ENCODE peak calls at places on chromosomes 16 and 17, in six cellular contexts. A, S, P, Y, D and U are unnamed samples.

GRCh38 chr16:84380405-84380804 is 12.1 kb downstream of the ATP2C2 start:
- DNase-seq in A (no peak), S (no peak), P (no peak), Y (no peak), D (peak), U (no peak)

GRCh38 chr17:6455321-6455705 is 11.1 kb downstream of the PIMREG start:
- DNase-seq in A (peak), S (peak), P (no peak), Y (no peak), D (no peak), U (peak)

GRCh38 chr17:50469671-50470305 is 1.1 kb upstream of the CHAD start:
- DNase-seq in A (no peak), S (no peak), P (no peak), Y (no peak), D (no peak), U (no peak)

GRCh38 chr17:50168319-50168718 is 2.5 kb downstream of the SGCA start:
- DNase-seq in A (no peak), S (no peak), P (no peak), Y (no peak), D (no peak), U (no peak)

GRCh38 chr17:10226930-10227695 is 28.7 kb upstream of the GAS7 start:
- DNase-seq in A (peak), S (peak), P (no peak), Y (peak), D (peak), U (peak)

GRCh38 chr17:82403662-82404660 is 14.2 kb upstream of the HEXD start:
- DNase-seq in A (no peak), S (no peak), P (no peak), Y (no peak), D (no peak), U (no peak)

GRCh38 chr16:86722970-86723369 is 144.6 kb downstream of the FOXL1 start:
- DNase-seq in A (no peak), S (peak), P (peak), Y (no peak), D (no peak), U (no peak)

GRCh38 chr17:73575470-73576235 is 68.6 kb downstream of the SDK2 start:
- DNase-seq in A (no peak), S (no peak), P (no peak), Y (no peak), D (no peak), U (no peak)

GRCh38 chr17:8868092-8868491 is 618 bp upstream of the PIK3R6 start:
- DNase-seq in A (no peak), S (no peak), P (no peak), Y (no peak), D (no peak), U (no peak)

GRCh38 chr17:78980624-78980972 is 875 bp upstream of the LGALS3BP start:
- DNase-seq in A (no peak), S (no peak), P (no peak), Y (no peak), D (no peak), U (no peak)

GRCh38 chr17:82438401-82439193 is 12.0 kb downstream of the CYBC1 start:
- DNase-seq in A (no peak), S (no peak), P (no peak), Y (no peak), D (no peak), U (peak)

GRCh38 chr17:83079340-83079747 is at the start of gene METRNL:
- DNase-seq in A (peak), S (peak), P (no peak), Y (peak), D (peak), U (peak)

GRCh38 chr17:64020068-64020766 is at the start of gene ICAM2:
- DNase-seq in A (peak), S (no peak), P (no peak), Y (no peak), D (peak), U (peak)
- H3K4me3 ChIP-seq in A (peak), S (no peak), P (peak), Y (no peak), D (peak), U (peak)

DNA sequence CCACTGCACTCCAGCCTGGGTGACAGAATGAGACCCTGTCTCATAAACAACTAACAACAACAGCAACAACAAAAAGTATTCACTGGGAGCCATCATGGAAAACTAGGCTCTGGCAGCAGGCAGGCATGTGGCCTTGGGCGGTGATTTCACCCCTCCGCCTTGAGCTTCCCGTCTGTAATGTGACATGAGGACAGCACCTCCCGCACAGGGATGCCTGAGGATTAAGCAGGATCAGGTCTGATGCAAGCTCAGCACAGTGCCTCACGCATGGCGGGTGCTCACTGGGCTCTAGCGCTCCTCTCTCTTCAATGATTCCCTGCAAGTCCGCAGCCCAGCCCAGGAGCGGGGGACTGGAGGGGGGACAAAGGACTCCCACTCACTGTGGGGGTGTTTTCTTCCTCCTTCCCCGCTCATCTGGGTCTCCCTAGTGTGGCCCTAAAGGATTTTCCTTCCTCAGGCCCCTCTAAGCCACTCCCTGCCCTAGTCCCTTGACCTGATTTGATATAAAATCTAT is 2.8 kb downstream of the PLCD3 start:
- DNase-seq in A (no peak), S (no peak), P (no peak), Y (peak), D (no peak), U (no peak)
- H3K4me3 ChIP-seq in A (no peak), S (no peak), P (no peak), Y (no peak), D (no peak), U (no peak)

GRCh38 chr17:1180958-1181768 is 1.4 kb upstream of the ABR start:
- DNase-seq in A (no peak), S (no peak), P (no peak), Y (no peak), D (no peak), U (no peak)

GRCh38 chr17:1181769-1182137 is 2.0 kb upstream of the ABR start:
- DNase-seq in A (no peak), S (peak), P (no peak), Y (peak), D (no peak), U (no peak)

GRCh38 chr17:1179635-1180433 is at the start of gene ABR:
- DNase-seq in A (peak), S (peak), P (no peak), Y (peak), D (peak), U (peak)

GRCh38 chr17:1179112-1179634 is 608 bp downstream of the ABR start:
- DNase-seq in A (no peak), S (no peak), P (no peak), Y (no peak), D (no peak), U (no peak)

DNA sequence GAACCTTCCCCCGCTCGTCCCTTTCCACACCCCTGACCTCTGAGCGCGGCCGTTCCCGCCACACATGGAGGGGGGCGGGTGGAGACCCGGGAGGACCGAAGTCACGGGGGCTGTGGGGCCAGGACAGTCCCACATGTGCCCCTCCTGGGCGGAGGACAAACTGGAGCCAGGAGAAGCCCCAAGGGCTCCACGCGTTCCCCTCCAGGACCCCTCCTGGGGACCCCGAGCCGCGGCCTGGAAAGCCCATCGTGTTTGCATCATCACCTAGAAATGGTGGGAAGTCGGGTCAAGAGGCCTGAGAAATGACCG is 607 bp upstream of the ABR start:
- DNase-seq in A (no peak), S (no peak), P (no peak), Y (no peak), D (no peak), U (no peak)
- H3K4me3 ChIP-seq in A (no peak), S (peak), P (peak), Y (peak), D (peak), U (no peak)

GRCh38 chr17:81394831-81395599 is at the start of gene BAHCC1:
- DNase-seq in A (peak), S (peak), P (peak), Y (peak), D (peak), U (peak)
- H3K4me3 ChIP-seq in A (no peak), S (peak), P (peak), Y (peak), D (peak), U (no peak)

DNA sequence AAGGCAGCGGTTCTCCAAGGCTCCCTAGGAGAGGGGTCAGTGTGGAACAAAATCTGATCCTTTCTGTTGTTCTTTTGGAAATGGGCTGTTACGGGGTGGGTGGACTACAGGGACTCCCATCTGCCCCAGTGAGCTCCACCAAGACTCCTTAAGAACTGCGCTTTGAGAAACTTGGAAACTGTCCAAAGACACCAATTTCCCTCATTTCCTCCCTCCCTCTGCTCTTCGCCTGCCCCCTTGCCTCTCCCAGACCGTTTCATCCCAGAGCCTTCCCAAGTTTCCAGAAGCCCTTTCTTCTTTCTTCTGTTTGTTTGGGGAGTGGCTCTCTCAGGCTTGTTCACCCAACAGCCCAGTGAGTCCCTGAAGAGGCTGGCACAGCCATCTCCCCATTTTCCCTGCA is 205.3 kb downstream of the COPRS start:
- DNase-seq in A (no peak), S (peak), P (no peak), Y (no peak), D (no peak), U (no peak)
- H3K4me3 ChIP-seq in A (no peak), S (no peak), P (no peak), Y (no peak), D (no peak), U (no peak)

GRCh38 chr17:67018429-67019125 is 25.8 kb upstream of the CACNG1 start:
- DNase-seq in A (no peak), S (no peak), P (no peak), Y (no peak), D (no peak), U (no peak)
- H3K4me3 ChIP-seq in A (no peak), S (no peak), P (no peak), Y (no peak), D (no peak), U (no peak)